ENCODE peak calls at places on chromosomes 1 and 21, in nine cellular contexts. F is left ventricle myocardium inferior, T is AG09319, Y is WTC11, G is AG10803, N is fibroblast of pulmonary artery, A is Peyer's patch, D is HFF-Myc, H is IMR-90. C is an unnamed sample.

GRCh38 chr21:26115346-26115745 is 55.2 kb downstream of the APP start:
- DNase-seq in N (peak; percentile 70), G (no peak), Y (no peak), H (no peak), T (peak; percentile 16), D (peak; percentile 79), A (no peak), F (no peak), C (no peak)

GRCh38 chr1:154881820-154882535 is 11.9 kb upstream of the KCNN3 start:
- DNase-seq in A (no peak), F (no peak), Y (no peak), D (no peak), N (no peak), H (no peak), T (no peak), G (peak; percentile 59), C (no peak)

GRCh38 chr1:234554478-234555311 is 55.3 kb downstream of the IRF2BP2 start:
- DNase-seq in G (no peak), T (no peak), A (no peak), F (no peak), H (no peak), D (no peak), Y (no peak), N (peak; percentile 15), C (no peak)

GRCh38 chr1:203325004-203325417 is 19.7 kb downstream of the BTG2 start:
- DNase-seq in D (no peak), H (no peak), F (no peak), A (peak; percentile 90), Y (no peak), N (no peak), G (no peak), T (no peak), C (peak; percentile 84)

GRCh38 chr1:87513971-87514660 is 185.4 kb downstream of the LMO4 start:
- DNase-seq in G (no peak), Y (no peak), A (no peak), T (no peak), N (no peak), H (peak; percentile 59), D (no peak), F (no peak), C (no peak)

GRCh38 chr21:46368533-46369285 is 44.8 kb downstream of the PCNT start:
- DNase-seq in F (no peak), H (no peak), A (no peak), T (no peak), D (no peak), G (no peak), Y (no peak), N (no peak), C (peak; percentile 90)

GRCh38 chr1:14795589-14795988 is 197.1 kb downstream of the KAZN start:
- DNase-seq in N (no peak), T (no peak), D (no peak), Y (no peak), A (no peak), G (no peak), H (no peak), F (no peak), C (no peak)

GRCh38 chr1:63261736-63262142 is 60.6 kb upstream of the FOXD3 start:
- DNase-seq in H (no peak), A (no peak), T (no peak), D (peak; percentile 1), Y (no peak), N (peak; percentile 3), F (no peak), G (no peak), C (no peak)

GRCh38 chr1:153752072-153752471 is 23.1 kb upstream of the SLC27A3 start:
- DNase-seq in D (no peak), Y (no peak), G (no peak), N (peak; percentile 65), A (no peak), F (no peak), T (no peak), H (no peak), C (no peak)

GRCh38 chr21:45365608-45366241 is 39.2 kb upstream of the COL18A1 start:
- DNase-seq in A (no peak), N (peak; percentile 83), T (no peak), H (peak; percentile 68), G (peak; percentile 70), F (no peak), D (no peak), Y (peak; percentile 61), C (no peak)

GRCh38 chr1:151399890-151400235 is 490 bp downstream of the PSMB4 start:
- DNase-seq in F (no peak), T (no peak), A (no peak), H (peak; percentile 19), N (peak; percentile 16), D (no peak), G (peak; percentile 29), Y (peak; percentile 24), C (no peak)

GRCh38 chr1:162954824-162955223 is 93.8 kb upstream of the CCDC190 start:
- DNase-seq in G (no peak), T (no peak), A (no peak), H (peak; percentile 59), N (peak; percentile 86), D (no peak), Y (no peak), F (no peak), C (no peak)

GRCh38 chr21:41196990-41197389 is 29.0 kb downstream of the BACE2 start:
- DNase-seq in T (no peak), F (no peak), G (peak; percentile 8), A (no peak), H (peak; percentile 43), Y (no peak), N (peak; percentile 49), D (no peak), C (no peak)

GRCh38 chr1:22457356-22457755 is 5.7 kb downstream of the ZBTB40 start:
- DNase-seq in A (no peak), G (peak; percentile 44), N (peak; percentile 62), D (no peak), H (peak; percentile 48), T (no peak), Y (no peak), F (no peak), C (no peak)

GRCh38 chr1:115929846-115930245 is 46.5 kb upstream of the SLC22A15 start:
- DNase-seq in G (peak; percentile 93), H (peak; percentile 30), N (peak; percentile 58), A (no peak), Y (no peak), D (peak; percentile 41), T (peak; percentile 81), F (no peak), C (no peak)

DNA sequence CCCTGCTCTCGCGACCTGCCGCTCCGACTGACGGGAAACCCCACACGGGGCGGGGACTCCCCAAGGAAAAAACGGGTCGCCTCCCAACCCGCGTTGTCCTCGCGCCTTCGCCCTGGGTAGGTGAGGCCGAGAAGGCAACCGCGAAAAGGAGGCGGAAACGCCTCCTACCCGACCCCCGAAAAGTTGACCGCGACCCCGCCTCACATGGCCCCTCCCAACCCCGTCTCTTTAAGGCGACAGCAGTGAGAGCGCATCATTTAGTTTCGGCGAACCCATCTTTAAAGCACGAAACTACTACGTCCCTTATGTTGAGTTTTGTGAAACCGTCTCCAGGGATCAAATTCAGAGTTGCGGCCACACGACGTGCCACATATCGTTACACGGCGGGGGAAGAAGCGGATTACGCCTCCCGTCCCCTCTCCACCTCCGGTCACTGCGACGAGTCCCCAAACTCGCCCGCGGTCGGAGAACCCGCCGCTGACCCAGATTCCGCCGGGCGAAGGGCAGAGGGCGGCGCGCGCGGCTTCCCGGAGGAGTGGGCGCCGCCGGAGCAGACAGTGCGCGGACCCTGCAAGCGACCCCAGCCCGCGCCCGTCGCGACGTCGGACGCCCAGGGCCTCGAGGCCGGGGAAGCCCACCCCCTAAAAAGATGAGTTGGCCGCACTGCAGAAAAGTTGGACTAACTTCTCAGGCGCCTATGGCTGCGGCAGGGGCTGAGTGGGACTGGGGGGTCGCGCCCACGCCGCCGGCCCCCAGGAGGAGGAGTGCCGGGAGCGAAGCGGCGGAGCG is 1.1 kb downstream of the ANP32E start:
- DNase-seq in A (peak; percentile 83), G (peak; percentile 62), T (no peak), N (peak; percentile 58), H (peak; percentile 60), F (peak; percentile 85), Y (peak; percentile 81), D (no peak), C (peak; percentile 92)
- TF ChIP-seq CTCF in A (no peak), G (no peak), T (no peak), N (no peak), H (no peak), F (peak; percentile 11), Y (no peak), D (no peak), C (no peak)

DNA sequence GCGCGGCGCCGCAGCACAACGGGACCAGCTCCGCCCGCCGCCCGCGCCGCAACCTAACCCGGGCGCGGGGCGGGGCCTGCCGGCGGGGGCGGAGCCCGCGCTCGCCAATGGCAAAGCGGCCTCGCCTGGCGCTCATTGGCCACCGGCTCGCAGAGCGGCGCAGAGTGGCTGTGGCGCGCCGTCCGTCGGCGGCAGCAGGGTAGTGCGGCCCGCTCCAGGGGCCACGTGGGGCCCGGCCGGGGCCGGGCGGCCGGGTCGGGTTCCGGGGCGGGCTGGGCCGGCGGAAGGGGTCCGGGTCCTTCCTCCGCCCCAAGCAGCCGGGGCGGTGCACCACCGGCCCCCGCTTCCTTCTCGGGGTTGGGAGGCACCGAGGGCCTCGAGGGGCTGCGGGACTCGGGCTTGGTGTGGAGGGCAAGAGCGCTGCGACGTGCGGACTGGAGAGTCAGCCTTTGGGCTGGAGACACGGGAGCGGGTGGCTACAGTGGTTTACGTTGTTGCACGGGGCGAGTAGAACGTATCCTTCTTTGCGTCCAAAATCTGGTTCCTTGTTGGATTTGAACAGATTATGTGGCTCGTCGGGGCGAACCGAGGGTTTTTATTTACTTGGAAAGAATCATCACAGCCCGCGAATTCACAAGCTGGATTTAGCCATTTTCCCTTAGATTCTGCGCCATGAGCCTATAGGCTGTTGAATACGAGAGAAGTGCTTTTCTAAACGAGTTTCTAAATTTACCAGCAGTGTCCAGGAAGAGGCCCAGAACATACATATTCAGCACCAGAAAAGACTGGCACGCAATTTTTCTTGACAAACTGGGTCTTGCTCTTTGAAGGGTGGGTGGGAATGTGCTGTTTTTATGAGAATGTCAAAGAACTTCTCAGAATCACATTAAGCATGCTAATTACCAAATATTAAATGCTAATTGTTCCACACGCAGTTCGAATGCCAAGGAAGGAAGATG is at the start of gene SRM:
- DNase-seq in Y (peak; percentile 93), G (peak; percentile 85), D (no peak), A (peak; percentile 88), N (peak; percentile 89), F (peak; percentile 91), T (peak; percentile 70), H (peak; percentile 87), C (peak; percentile 100)
- TF ChIP-seq CTCF in Y (no peak), G (peak; percentile 25), D (no peak), A (peak; percentile 88), N (peak; percentile 6), F (peak; percentile 82), T (peak; percentile 21), H (peak; percentile 43), C (peak; percentile 11)

GRCh38 chr1:246532519-246532918 is 25.4 kb upstream of the SMYD3 start:
- DNase-seq in A (no peak), N (no peak), T (no peak), H (peak; percentile 2), G (no peak), F (no peak), D (no peak), Y (no peak), C (no peak)
- TF ChIP-seq CTCF in A (no peak), N (peak; percentile 27), T (no peak), H (peak; percentile 15), G (peak; percentile 43), F (no peak), D (peak; percentile 20), Y (no peak), C (no peak)

DNA sequence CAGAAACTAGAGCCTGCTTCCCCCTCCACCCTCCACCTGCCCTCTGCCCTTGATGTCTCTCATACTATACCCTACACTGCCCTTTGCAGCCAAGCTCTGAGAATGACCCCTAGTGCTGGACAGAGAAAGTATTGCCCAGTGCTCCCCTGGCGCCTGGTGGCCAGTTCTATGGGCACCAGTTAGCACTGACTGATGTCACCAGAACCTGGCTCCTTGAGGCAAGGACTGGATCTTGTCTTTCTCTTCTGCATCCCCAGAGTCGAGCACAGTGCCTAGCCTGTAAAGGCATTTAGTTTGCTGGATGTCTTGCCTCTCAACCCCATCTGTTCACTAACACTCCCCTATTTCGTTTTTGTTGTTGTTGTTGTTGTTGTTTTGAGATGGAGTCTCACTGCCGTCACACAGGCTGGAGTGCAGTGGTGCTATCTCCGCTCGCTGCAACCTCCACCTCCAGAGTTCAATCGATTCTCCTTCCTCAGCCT is 5.9 kb downstream of the PHLDA3 start:
- DNase-seq in A (no peak), T (no peak), N (no peak), Y (no peak), G (peak; percentile 38), D (no peak), F (no peak), H (no peak), C (no peak)
- TF ChIP-seq CTCF in A (no peak), T (peak; percentile 24), N (peak; percentile 34), Y (no peak), G (peak; percentile 45), D (peak; percentile 23), F (peak; percentile 38), H (peak; percentile 43), C (no peak)

C was measured in GM13977.